ENCODE peak calls at places on chromosomes 5 and 9, in nine cellular contexts. One of them, this sample, is unnamed.

GRCh38 chr5:136153581-136154236 is 21.1 kb downstream of the SMAD5 start:
- DNase-seq in fibroblast of lung: no peak
- DNase-seq in fibroblast of pulmonary artery: no peak
- DNase-seq in brain microvascular endothelial cell: no peak
- DNase-seq in spleen: no peak
- DNase-seq in tibial artery: no peak
- DNase-seq in CD8-positive, alpha-beta memory T cell: no peak
- DNase-seq in SJSA1: no peak
- DNase-seq in GM23248: no peak
- DNase-seq in this sample: no peak

GRCh38 chr5:134059758-134060495 is 54.6 kb upstream of the TCF7 start:
- DNase-seq in SJSA1: no peak
- DNase-seq in CD8-positive, alpha-beta memory T cell: no peak
- DNase-seq in fibroblast of pulmonary artery: no peak
- DNase-seq in fibroblast of lung: no peak
- DNase-seq in GM23248: peak; percentile 53
- DNase-seq in tibial artery: no peak
- DNase-seq in brain microvascular endothelial cell: no peak
- DNase-seq in spleen: peak; percentile 41
- DNase-seq in this sample: no peak

GRCh38 chr5:83608122-83608521 is 112.5 kb downstream of the HAPLN1 start:
- DNase-seq in brain microvascular endothelial cell: peak; percentile 50
- DNase-seq in tibial artery: no peak
- DNase-seq in GM23248: peak; percentile 66
- DNase-seq in spleen: no peak
- DNase-seq in SJSA1: peak; percentile 27
- DNase-seq in fibroblast of lung: peak; percentile 50
- DNase-seq in fibroblast of pulmonary artery: peak; percentile 66
- DNase-seq in CD8-positive, alpha-beta memory T cell: no peak
- DNase-seq in this sample: peak; percentile 73

GRCh38 chr5:177300236-177300880 is 3.2 kb downstream of the RAB24 start:
- DNase-seq in GM23248: peak; percentile 70
- DNase-seq in fibroblast of pulmonary artery: peak; percentile 72
- DNase-seq in fibroblast of lung: peak; percentile 74
- DNase-seq in brain microvascular endothelial cell: peak; percentile 75
- DNase-seq in spleen: peak; percentile 89
- DNase-seq in tibial artery: peak; percentile 62
- DNase-seq in SJSA1: peak; percentile 79
- DNase-seq in CD8-positive, alpha-beta memory T cell: peak; percentile 81
- DNase-seq in this sample: peak; percentile 77

GRCh38 chr9:15975101-15975778 is 422.4 kb downstream of the CCDC171 start:
- DNase-seq in GM23248: peak; percentile 5
- DNase-seq in CD8-positive, alpha-beta memory T cell: no peak
- DNase-seq in fibroblast of lung: no peak
- DNase-seq in fibroblast of pulmonary artery: no peak
- DNase-seq in spleen: no peak
- DNase-seq in brain microvascular endothelial cell: no peak
- DNase-seq in tibial artery: no peak
- DNase-seq in SJSA1: no peak
- DNase-seq in this sample: no peak

GRCh38 chr5:127343866-127344265 is 53.3 kb downstream of the MEGF10 start:
- DNase-seq in brain microvascular endothelial cell: no peak
- DNase-seq in GM23248: no peak
- DNase-seq in tibial artery: no peak
- DNase-seq in CD8-positive, alpha-beta memory T cell: no peak
- DNase-seq in fibroblast of lung: no peak
- DNase-seq in SJSA1: no peak
- DNase-seq in spleen: no peak
- DNase-seq in fibroblast of pulmonary artery: no peak
- DNase-seq in this sample: no peak

GRCh38 chr9:74284596-74284995 is 212.5 kb upstream of the RORB start:
- DNase-seq in fibroblast of lung: no peak
- DNase-seq in GM23248: no peak
- DNase-seq in fibroblast of pulmonary artery: no peak
- DNase-seq in SJSA1: no peak
- DNase-seq in tibial artery: no peak
- DNase-seq in brain microvascular endothelial cell: no peak
- DNase-seq in spleen: no peak
- DNase-seq in CD8-positive, alpha-beta memory T cell: no peak
- DNase-seq in this sample: no peak

GRCh38 chr9:132283863-132284262 is 70.9 kb downstream of the SETX start:
- DNase-seq in tibial artery: no peak
- DNase-seq in brain microvascular endothelial cell: peak; percentile 82
- DNase-seq in CD8-positive, alpha-beta memory T cell: no peak
- DNase-seq in SJSA1: no peak
- DNase-seq in GM23248: peak; percentile 45
- DNase-seq in spleen: no peak
- DNase-seq in fibroblast of lung: peak; percentile 29
- DNase-seq in fibroblast of pulmonary artery: peak; percentile 33
- DNase-seq in this sample: peak; percentile 40

GRCh38 chr9:131657890-131658752 is 81.8 kb downstream of the RAPGEF1 start:
- DNase-seq in fibroblast of pulmonary artery: peak; percentile 90
- DNase-seq in GM23248: peak; percentile 93
- DNase-seq in fibroblast of lung: peak; percentile 96
- DNase-seq in brain microvascular endothelial cell: peak; percentile 84
- DNase-seq in spleen: no peak
- DNase-seq in SJSA1: peak; percentile 85
- DNase-seq in CD8-positive, alpha-beta memory T cell: no peak
- DNase-seq in tibial artery: peak; percentile 17
- DNase-seq in this sample: peak; percentile 89

GRCh38 chr5:136025900-136026299 is 2.9 kb upstream of the TGFBI start:
- DNase-seq in brain microvascular endothelial cell: no peak
- DNase-seq in fibroblast of pulmonary artery: peak; percentile 58
- DNase-seq in fibroblast of lung: peak; percentile 76
- DNase-seq in GM23248: peak; percentile 62
- DNase-seq in CD8-positive, alpha-beta memory T cell: no peak
- DNase-seq in tibial artery: peak; percentile 71
- DNase-seq in SJSA1: no peak
- DNase-seq in spleen: no peak
- DNase-seq in this sample: peak; percentile 67

GRCh38 chr9:36903541-36904435 is 130.3 kb downstream of the PAX5 start:
- DNase-seq in fibroblast of lung: peak; percentile 48
- DNase-seq in brain microvascular endothelial cell: peak; percentile 88
- DNase-seq in fibroblast of pulmonary artery: peak; percentile 87
- DNase-seq in spleen: no peak
- DNase-seq in CD8-positive, alpha-beta memory T cell: no peak
- DNase-seq in SJSA1: peak; percentile 22
- DNase-seq in tibial artery: no peak
- DNase-seq in GM23248: peak; percentile 40
- DNase-seq in this sample: no peak

GRCh38 chr5:123460296-123460729 is 37.1 kb upstream of the CEP120 start:
- DNase-seq in GM23248: no peak
- DNase-seq in fibroblast of lung: no peak
- DNase-seq in CD8-positive, alpha-beta memory T cell: no peak
- DNase-seq in brain microvascular endothelial cell: peak; percentile 45
- DNase-seq in fibroblast of pulmonary artery: peak; percentile 46
- DNase-seq in tibial artery: no peak
- DNase-seq in spleen: no peak
- DNase-seq in SJSA1: no peak
- DNase-seq in this sample: no peak

GRCh38 chr5:124180523-124181461 is 565.6 kb downstream of the ZNF608 start:
- DNase-seq in fibroblast of pulmonary artery: no peak
- DNase-seq in spleen: no peak
- DNase-seq in tibial artery: no peak
- DNase-seq in CD8-positive, alpha-beta memory T cell: no peak
- DNase-seq in brain microvascular endothelial cell: no peak
- DNase-seq in GM23248: no peak
- DNase-seq in fibroblast of lung: peak; percentile 44
- DNase-seq in SJSA1: peak; percentile 65
- DNase-seq in this sample: peak; percentile 69

GRCh38 chr9:70630971-70631370 is 216.5 kb upstream of the KLF9 start:
- DNase-seq in spleen: no peak
- DNase-seq in brain microvascular endothelial cell: no peak
- DNase-seq in SJSA1: no peak
- DNase-seq in fibroblast of pulmonary artery: no peak
- DNase-seq in tibial artery: no peak
- DNase-seq in CD8-positive, alpha-beta memory T cell: no peak
- DNase-seq in GM23248: no peak
- DNase-seq in fibroblast of lung: no peak
- DNase-seq in this sample: no peak

GRCh38 chr5:149421834-149422233 is 42.7 kb upstream of the IL17B start:
- DNase-seq in spleen: no peak
- DNase-seq in tibial artery: no peak
- DNase-seq in GM23248: peak; percentile 78
- DNase-seq in SJSA1: no peak
- DNase-seq in fibroblast of pulmonary artery: peak; percentile 72
- DNase-seq in fibroblast of lung: peak; percentile 83
- DNase-seq in brain microvascular endothelial cell: no peak
- DNase-seq in CD8-positive, alpha-beta memory T cell: no peak
- DNase-seq in this sample: peak; percentile 63

GRCh38 chr9:33835625-33836260 is 18.8 kb downstream of the UBE2R2 start:
- DNase-seq in CD8-positive, alpha-beta memory T cell: no peak
- DNase-seq in spleen: peak; percentile 56
- DNase-seq in GM23248: no peak
- DNase-seq in fibroblast of pulmonary artery: no peak
- DNase-seq in SJSA1: no peak
- DNase-seq in fibroblast of lung: no peak
- DNase-seq in brain microvascular endothelial cell: no peak
- DNase-seq in tibial artery: no peak
- DNase-seq in this sample: no peak

GRCh38 chr9:106757539-106757938 is 105.4 kb upstream of the ZNF462 start:
- DNase-seq in SJSA1: no peak
- DNase-seq in tibial artery: no peak
- DNase-seq in fibroblast of lung: no peak
- DNase-seq in brain microvascular endothelial cell: no peak
- DNase-seq in fibroblast of pulmonary artery: no peak
- DNase-seq in CD8-positive, alpha-beta memory T cell: no peak
- DNase-seq in spleen: no peak
- DNase-seq in GM23248: no peak
- DNase-seq in this sample: no peak

GRCh38 chr5:24816206-24816605 is 171.4 kb upstream of the CDH10 start:
- DNase-seq in SJSA1: no peak
- DNase-seq in brain microvascular endothelial cell: no peak
- DNase-seq in fibroblast of lung: no peak
- DNase-seq in CD8-positive, alpha-beta memory T cell: no peak
- DNase-seq in fibroblast of pulmonary artery: no peak
- DNase-seq in GM23248: no peak
- DNase-seq in tibial artery: no peak
- DNase-seq in spleen: no peak
- DNase-seq in this sample: no peak

GRCh38 chr9:131631254-131631653 is 85.9 kb downstream of the PRRT1B start:
- DNase-seq in brain microvascular endothelial cell: no peak
- DNase-seq in CD8-positive, alpha-beta memory T cell: no peak
- DNase-seq in SJSA1: no peak
- DNase-seq in GM23248: no peak
- DNase-seq in fibroblast of lung: no peak
- DNase-seq in fibroblast of pulmonary artery: no peak
- DNase-seq in spleen: no peak
- DNase-seq in tibial artery: no peak
- DNase-seq in this sample: no peak

GRCh38 chr9:136757751-136758140 is 297 bp downstream of the LCN8 start:
- DNase-seq in tibial artery: no peak
- DNase-seq in GM23248: no peak
- DNase-seq in brain microvascular endothelial cell: no peak
- DNase-seq in SJSA1: no peak
- DNase-seq in fibroblast of lung: no peak
- DNase-seq in CD8-positive, alpha-beta memory T cell: no peak
- DNase-seq in spleen: peak; percentile 82
- DNase-seq in fibroblast of pulmonary artery: no peak
- DNase-seq in this sample: no peak
- H3K4me3 ChIP-seq in tibial artery: no peak overlapping the region
- H3K4me3 ChIP-seq in GM23248: no peak overlapping the region
- H3K4me3 ChIP-seq in brain microvascular endothelial cell: no peak overlapping the region
- H3K4me3 ChIP-seq in SJSA1: no peak overlapping the region
- H3K4me3 ChIP-seq in fibroblast of lung: no peak overlapping the region
- H3K4me3 ChIP-seq in CD8-positive, alpha-beta memory T cell: no peak overlapping the region
- H3K4me3 ChIP-seq in spleen: no peak overlapping the region
- H3K4me3 ChIP-seq in fibroblast of pulmonary artery: no peak overlapping the region
- H3K4me3 ChIP-seq in this sample: no peak overlapping the region

DNA sequence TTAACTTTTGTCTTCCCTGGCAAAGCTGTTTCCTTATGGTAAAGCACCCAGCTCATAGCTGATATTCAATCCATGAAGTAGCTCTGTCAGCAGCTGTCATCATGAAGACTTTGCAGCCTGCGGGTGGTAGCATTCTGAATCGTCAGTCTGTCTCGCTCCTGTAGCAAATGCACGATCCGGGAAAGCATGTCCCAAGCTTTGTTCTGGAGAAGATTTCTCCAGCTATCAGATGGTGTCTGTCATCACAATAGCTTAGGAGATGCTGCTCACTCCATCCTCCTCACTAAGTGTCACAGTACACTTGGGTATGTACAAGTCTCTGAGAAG is 191.3 kb upstream of the MSX2 start:
- DNase-seq in GM23248: no peak
- DNase-seq in brain microvascular endothelial cell: peak; percentile 24
- DNase-seq in CD8-positive, alpha-beta memory T cell: no peak
- DNase-seq in fibroblast of lung: no peak
- DNase-seq in fibroblast of pulmonary artery: no peak
- DNase-seq in SJSA1: no peak
- DNase-seq in spleen: no peak
- DNase-seq in tibial artery: no peak
- DNase-seq in this sample: peak; percentile 29
- H3K4me3 ChIP-seq in GM23248: peak overlapping the region; percentile 39
- H3K4me3 ChIP-seq in brain microvascular endothelial cell: no peak overlapping the region
- H3K4me3 ChIP-seq in CD8-positive, alpha-beta memory T cell: no peak overlapping the region
- H3K4me3 ChIP-seq in fibroblast of lung: no peak overlapping the region
- H3K4me3 ChIP-seq in fibroblast of pulmonary artery: no peak overlapping the region
- H3K4me3 ChIP-seq in SJSA1: no peak overlapping the region
- H3K4me3 ChIP-seq in spleen: no peak overlapping the region
- H3K4me3 ChIP-seq in tibial artery: no peak overlapping the region
- H3K4me3 ChIP-seq in this sample: peak overlapping the region; percentile 45

DNA sequence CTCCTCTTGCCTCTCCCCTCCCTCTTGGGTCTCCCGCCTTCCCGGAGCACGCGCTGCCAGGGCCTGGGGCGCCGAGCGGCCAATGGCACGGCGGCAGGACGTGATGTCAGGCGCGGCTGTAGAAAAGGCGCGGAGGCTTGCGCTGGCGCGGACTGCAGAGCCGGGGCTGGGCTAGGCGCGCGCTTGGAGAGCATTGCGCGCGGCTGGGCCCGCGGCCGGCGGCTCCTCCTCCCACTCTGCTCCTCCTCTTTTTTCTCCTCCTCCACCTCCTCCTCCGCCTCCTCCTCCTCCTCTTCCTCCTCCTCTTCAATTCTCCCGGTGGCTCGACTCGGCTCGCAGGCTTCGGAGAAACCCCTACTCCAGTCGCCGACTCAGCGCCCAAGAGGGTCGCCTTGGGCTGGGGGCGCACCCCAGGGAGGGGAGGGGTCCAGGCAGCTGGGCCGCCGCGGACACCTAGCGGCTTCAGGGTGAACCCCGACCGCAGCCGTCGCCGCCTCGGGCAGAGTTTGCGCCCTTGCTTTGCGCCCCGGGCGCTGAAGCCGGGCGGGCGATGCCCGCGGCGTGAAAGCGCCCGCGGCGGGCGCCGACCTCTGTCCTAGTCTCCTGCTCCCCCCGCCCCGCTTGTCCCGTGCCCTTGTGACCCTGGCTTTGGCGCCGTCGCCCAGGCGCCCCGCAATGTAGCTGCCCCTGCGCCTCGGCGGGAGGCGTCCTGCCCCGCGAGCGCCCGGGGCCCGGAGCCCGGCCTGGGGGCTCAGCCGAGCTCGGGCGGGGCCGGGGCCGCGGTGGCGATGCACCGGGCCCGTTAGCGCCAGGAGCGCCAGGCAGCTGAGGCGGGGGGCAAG is at the start of gene LHX2:
- DNase-seq in GM23248: peak; percentile 88
- DNase-seq in SJSA1: no peak
- DNase-seq in tibial artery: no peak
- DNase-seq in brain microvascular endothelial cell: peak; percentile 9
- DNase-seq in fibroblast of pulmonary artery: peak; percentile 72
- DNase-seq in fibroblast of lung: peak; percentile 58
- DNase-seq in CD8-positive, alpha-beta memory T cell: no peak
- DNase-seq in spleen: peak; percentile 81
- DNase-seq in this sample: peak; percentile 65
- H3K4me3 ChIP-seq in GM23248: peak within 1 kb of the TSS; percentile 71
- H3K4me3 ChIP-seq in SJSA1: peak within 1 kb of the TSS; percentile 21
- H3K4me3 ChIP-seq in tibial artery: peak within 1 kb of the TSS; percentile 26
- H3K4me3 ChIP-seq in brain microvascular endothelial cell: no peak within 1 kb of the TSS
- H3K4me3 ChIP-seq in fibroblast of pulmonary artery: peak within 1 kb of the TSS; percentile 39
- H3K4me3 ChIP-seq in fibroblast of lung: no peak within 1 kb of the TSS
- H3K4me3 ChIP-seq in CD8-positive, alpha-beta memory T cell: no peak within 1 kb of the TSS
- H3K4me3 ChIP-seq in spleen: peak within 1 kb of the TSS; percentile 41
- H3K4me3 ChIP-seq in this sample: peak within 1 kb of the TSS; percentile 67

GRCh38 chr5:168819004-168819626 is 239.9 kb upstream of the PANK3 start:
- DNase-seq in spleen: no peak
- DNase-seq in fibroblast of lung: no peak
- DNase-seq in brain microvascular endothelial cell: no peak
- DNase-seq in CD8-positive, alpha-beta memory T cell: no peak
- DNase-seq in GM23248: no peak
- DNase-seq in tibial artery: no peak
- DNase-seq in fibroblast of pulmonary artery: no peak
- DNase-seq in SJSA1: no peak
- DNase-seq in this sample: no peak
- H3K4me3 ChIP-seq in spleen: no peak overlapping the region
- H3K4me3 ChIP-seq in fibroblast of lung: no peak overlapping the region
- H3K4me3 ChIP-seq in brain microvascular endothelial cell: no peak overlapping the region
- H3K4me3 ChIP-seq in CD8-positive, alpha-beta memory T cell: no peak overlapping the region
- H3K4me3 ChIP-seq in GM23248: no peak overlapping the region
- H3K4me3 ChIP-seq in tibial artery: no peak overlapping the region
- H3K4me3 ChIP-seq in fibroblast of pulmonary artery: no peak overlapping the region
- H3K4me3 ChIP-seq in SJSA1: no peak overlapping the region
- H3K4me3 ChIP-seq in this sample: no peak overlapping the region